ENCODE peak calls at places on chromosomes 6 and 20, in ten cellular contexts. One of them, this sample, is unnamed.

GRCh38 chr6:107823047-107823557 is 1.0 kb downstream of the SCML4 start:
- DNase-seq in Panc1: no peak
- DNase-seq in pancreas: no peak
- DNase-seq in sigmoid colon: no peak
- DNase-seq in AG09309: no peak
- DNase-seq in gastrocnemius medialis: no peak
- DNase-seq in fibroblast of villous mesenchyme: no peak
- DNase-seq in epithelial cell of esophagus: no peak
- DNase-seq in heart left ventricle: no peak
- DNase-seq in fibroblast of lung: no peak
- DNase-seq in this sample: no peak

GRCh38 chr20:57502331-57502700 is 22.6 kb downstream of the CTCFL start:
- DNase-seq in Panc1: no peak
- DNase-seq in pancreas: no peak
- DNase-seq in sigmoid colon: no peak
- DNase-seq in AG09309: no peak
- DNase-seq in gastrocnemius medialis: no peak
- DNase-seq in fibroblast of villous mesenchyme: no peak
- DNase-seq in epithelial cell of esophagus: no peak
- DNase-seq in heart left ventricle: no peak
- DNase-seq in fibroblast of lung: no peak
- DNase-seq in this sample: no peak

GRCh38 chr6:132734694-132735236 is 20.9 kb upstream of the VNN1 start:
- DNase-seq in Panc1: peak
- DNase-seq in pancreas: peak
- DNase-seq in sigmoid colon: no peak
- DNase-seq in AG09309: no peak
- DNase-seq in gastrocnemius medialis: no peak
- DNase-seq in fibroblast of villous mesenchyme: peak
- DNase-seq in epithelial cell of esophagus: peak
- DNase-seq in heart left ventricle: no peak
- DNase-seq in fibroblast of lung: peak
- DNase-seq in this sample: no peak

GRCh38 chr6:149013932-149014331 is 267.1 kb downstream of the UST start:
- DNase-seq in Panc1: no peak
- DNase-seq in pancreas: no peak
- DNase-seq in sigmoid colon: no peak
- DNase-seq in AG09309: no peak
- DNase-seq in gastrocnemius medialis: no peak
- DNase-seq in fibroblast of villous mesenchyme: no peak
- DNase-seq in epithelial cell of esophagus: no peak
- DNase-seq in heart left ventricle: no peak
- DNase-seq in fibroblast of lung: no peak
- DNase-seq in this sample: no peak

GRCh38 chr6:2940010-2940850 is 31.1 kb downstream of the SERPINB6 start:
- DNase-seq in Panc1: no peak
- DNase-seq in pancreas: no peak
- DNase-seq in sigmoid colon: no peak
- DNase-seq in AG09309: no peak
- DNase-seq in gastrocnemius medialis: no peak
- DNase-seq in fibroblast of villous mesenchyme: no peak
- DNase-seq in epithelial cell of esophagus: no peak
- DNase-seq in heart left ventricle: no peak
- DNase-seq in fibroblast of lung: no peak
- DNase-seq in this sample: peak

GRCh38 chr20:29325304-29325640 is 1932.2 kb upstream of the DEFB115 start:
- DNase-seq in Panc1: no peak
- DNase-seq in pancreas: no peak
- DNase-seq in sigmoid colon: no peak
- DNase-seq in AG09309: no peak
- DNase-seq in gastrocnemius medialis: no peak
- DNase-seq in fibroblast of villous mesenchyme: no peak
- DNase-seq in epithelial cell of esophagus: no peak
- DNase-seq in heart left ventricle: no peak
- DNase-seq in fibroblast of lung: no peak
- DNase-seq in this sample: no peak

GRCh38 chr20:37524859-37525708 is 2.6 kb downstream of the BLCAP start:
- DNase-seq in Panc1: no peak
- DNase-seq in pancreas: no peak
- DNase-seq in sigmoid colon: no peak
- DNase-seq in AG09309: no peak
- DNase-seq in gastrocnemius medialis: peak
- DNase-seq in fibroblast of villous mesenchyme: no peak
- DNase-seq in epithelial cell of esophagus: peak
- DNase-seq in heart left ventricle: no peak
- DNase-seq in fibroblast of lung: peak
- DNase-seq in this sample: no peak

GRCh38 chr6:16803294-16804006 is 42.2 kb upstream of the ATXN1 start:
- DNase-seq in Panc1: no peak
- DNase-seq in pancreas: no peak
- DNase-seq in sigmoid colon: peak
- DNase-seq in AG09309: no peak
- DNase-seq in gastrocnemius medialis: no peak
- DNase-seq in fibroblast of villous mesenchyme: peak
- DNase-seq in epithelial cell of esophagus: peak
- DNase-seq in heart left ventricle: peak
- DNase-seq in fibroblast of lung: peak
- DNase-seq in this sample: no peak

GRCh38 chr20:50127587-50128519 is 14.9 kb upstream of the UBE2V1 start:
- DNase-seq in Panc1: no peak
- DNase-seq in pancreas: no peak
- DNase-seq in sigmoid colon: no peak
- DNase-seq in AG09309: no peak
- DNase-seq in gastrocnemius medialis: peak
- DNase-seq in fibroblast of villous mesenchyme: no peak
- DNase-seq in epithelial cell of esophagus: no peak
- DNase-seq in heart left ventricle: no peak
- DNase-seq in fibroblast of lung: no peak
- DNase-seq in this sample: no peak

GRCh38 chr6:43851204-43851855 is 81.3 kb downstream of the VEGFA start:
- DNase-seq in Panc1: no peak
- DNase-seq in pancreas: no peak
- DNase-seq in sigmoid colon: no peak
- DNase-seq in AG09309: peak
- DNase-seq in gastrocnemius medialis: no peak
- DNase-seq in fibroblast of villous mesenchyme: peak
- DNase-seq in epithelial cell of esophagus: no peak
- DNase-seq in heart left ventricle: no peak
- DNase-seq in fibroblast of lung: peak
- DNase-seq in this sample: no peak

GRCh38 chr6:78835817-78836216 is 31.5 kb upstream of the IRAK1BP1 start:
- DNase-seq in Panc1: no peak
- DNase-seq in pancreas: no peak
- DNase-seq in sigmoid colon: no peak
- DNase-seq in AG09309: no peak
- DNase-seq in gastrocnemius medialis: no peak
- DNase-seq in fibroblast of villous mesenchyme: no peak
- DNase-seq in epithelial cell of esophagus: peak
- DNase-seq in heart left ventricle: no peak
- DNase-seq in fibroblast of lung: no peak
- DNase-seq in this sample: no peak

GRCh38 chr6:42963855-42964605 is 3.5 kb downstream of the GNMT start:
- DNase-seq in Panc1: no peak
- DNase-seq in pancreas: no peak
- DNase-seq in sigmoid colon: no peak
- DNase-seq in AG09309: no peak
- DNase-seq in gastrocnemius medialis: no peak
- DNase-seq in fibroblast of villous mesenchyme: peak
- DNase-seq in epithelial cell of esophagus: peak
- DNase-seq in heart left ventricle: no peak
- DNase-seq in fibroblast of lung: peak
- DNase-seq in this sample: no peak

GRCh38 chr20:50019466-50020256 is 36.9 kb downstream of the SNAI1 start:
- DNase-seq in Panc1: no peak
- DNase-seq in pancreas: peak
- DNase-seq in sigmoid colon: peak
- DNase-seq in AG09309: no peak
- DNase-seq in gastrocnemius medialis: peak
- DNase-seq in fibroblast of villous mesenchyme: no peak
- DNase-seq in epithelial cell of esophagus: peak
- DNase-seq in heart left ventricle: peak
- DNase-seq in fibroblast of lung: no peak
- DNase-seq in this sample: no peak

DNA sequence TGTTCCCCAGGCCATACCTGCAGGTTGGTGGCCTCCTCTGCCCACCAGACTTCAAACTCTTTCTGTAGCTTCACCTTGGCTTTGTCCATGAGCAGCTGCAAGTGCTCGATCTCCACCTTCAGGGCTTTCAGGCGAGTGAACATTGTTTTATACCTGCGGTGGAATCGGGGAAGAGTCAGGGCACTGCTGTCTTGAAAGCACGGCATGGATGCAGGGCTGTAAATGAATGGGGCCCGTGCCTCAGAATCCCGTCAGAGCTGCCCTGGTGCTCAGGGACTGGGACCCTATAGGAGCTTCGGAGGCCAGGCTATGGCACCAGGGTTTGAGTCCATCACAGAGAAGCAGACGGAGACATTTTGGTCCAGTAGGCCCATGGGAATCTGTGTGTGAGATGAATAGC is 37.9 kb upstream of the KCNK16 start:
- DNase-seq in Panc1: no peak
- DNase-seq in pancreas: no peak
- DNase-seq in sigmoid colon: no peak
- DNase-seq in AG09309: no peak
- DNase-seq in gastrocnemius medialis: no peak
- DNase-seq in fibroblast of villous mesenchyme: no peak
- DNase-seq in epithelial cell of esophagus: no peak
- DNase-seq in heart left ventricle: no peak
- DNase-seq in fibroblast of lung: no peak
- DNase-seq in this sample: no peak
- TF ChIP-seq CTCF in Panc1: no peak
- TF ChIP-seq CTCF in pancreas: no peak
- TF ChIP-seq CTCF in sigmoid colon: no peak
- TF ChIP-seq CTCF in AG09309: no peak
- TF ChIP-seq CTCF in gastrocnemius medialis: no peak
- TF ChIP-seq CTCF in fibroblast of villous mesenchyme: no peak
- TF ChIP-seq CTCF in epithelial cell of esophagus: no peak
- TF ChIP-seq CTCF in heart left ventricle: no peak
- TF ChIP-seq CTCF in fibroblast of lung: no peak
- TF ChIP-seq CTCF in this sample: no peak

DNA sequence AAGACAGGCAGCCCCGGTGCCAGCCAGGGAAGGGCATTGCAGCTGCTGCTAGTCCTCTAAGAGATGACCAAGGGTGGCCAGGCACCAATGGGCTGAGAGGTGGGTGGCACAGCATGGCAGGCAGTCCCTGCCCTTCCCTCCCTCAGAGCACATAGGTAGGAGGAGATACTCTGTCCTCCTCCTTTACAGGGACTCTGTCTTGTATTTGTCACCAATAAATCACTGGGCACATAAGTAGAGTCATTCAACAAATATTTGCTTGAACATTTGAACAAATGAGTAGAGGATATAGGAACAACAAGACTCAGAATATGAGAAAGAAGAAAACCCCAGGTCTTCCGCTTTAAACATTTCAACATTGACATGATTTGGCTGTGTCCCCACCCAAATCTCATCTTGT is 69.4 kb upstream of the CLDN20 start:
- DNase-seq in Panc1: no peak
- DNase-seq in pancreas: no peak
- DNase-seq in sigmoid colon: no peak
- DNase-seq in AG09309: no peak
- DNase-seq in gastrocnemius medialis: no peak
- DNase-seq in fibroblast of villous mesenchyme: no peak
- DNase-seq in epithelial cell of esophagus: no peak
- DNase-seq in heart left ventricle: no peak
- DNase-seq in fibroblast of lung: no peak
- DNase-seq in this sample: no peak
- H3K4me3 ChIP-seq in Panc1: no peak
- H3K4me3 ChIP-seq in pancreas: no peak
- H3K4me3 ChIP-seq in sigmoid colon: no peak
- H3K4me3 ChIP-seq in AG09309: no peak
- H3K4me3 ChIP-seq in gastrocnemius medialis: no peak
- H3K4me3 ChIP-seq in fibroblast of villous mesenchyme: no peak
- H3K4me3 ChIP-seq in epithelial cell of esophagus: no peak
- H3K4me3 ChIP-seq in heart left ventricle: no peak
- H3K4me3 ChIP-seq in fibroblast of lung: no peak
- H3K4me3 ChIP-seq in this sample: no peak

GRCh38 chr6:117791012-117791411 is 115.7 kb downstream of the NUS1 start:
- DNase-seq in Panc1: no peak
- DNase-seq in pancreas: no peak
- DNase-seq in sigmoid colon: no peak
- DNase-seq in AG09309: no peak
- DNase-seq in gastrocnemius medialis: no peak
- DNase-seq in fibroblast of villous mesenchyme: no peak
- DNase-seq in epithelial cell of esophagus: no peak
- DNase-seq in heart left ventricle: no peak
- DNase-seq in fibroblast of lung: no peak
- DNase-seq in this sample: no peak

GRCh38 chr6:117795234-117795633 is 111.8 kb upstream of the SLC35F1 start:
- DNase-seq in Panc1: no peak
- DNase-seq in pancreas: no peak
- DNase-seq in sigmoid colon: no peak
- DNase-seq in AG09309: no peak
- DNase-seq in gastrocnemius medialis: no peak
- DNase-seq in fibroblast of villous mesenchyme: no peak
- DNase-seq in epithelial cell of esophagus: peak
- DNase-seq in heart left ventricle: no peak
- DNase-seq in fibroblast of lung: no peak
- DNase-seq in this sample: no peak
- TF ChIP-seq CTCF in Panc1: peak
- TF ChIP-seq CTCF in pancreas: no peak
- TF ChIP-seq CTCF in sigmoid colon: no peak
- TF ChIP-seq CTCF in AG09309: no peak
- TF ChIP-seq CTCF in gastrocnemius medialis: no peak
- TF ChIP-seq CTCF in fibroblast of villous mesenchyme: no peak
- TF ChIP-seq CTCF in epithelial cell of esophagus: no peak
- TF ChIP-seq CTCF in heart left ventricle: no peak
- TF ChIP-seq CTCF in fibroblast of lung: no peak
- TF ChIP-seq CTCF in this sample: no peak

DNA sequence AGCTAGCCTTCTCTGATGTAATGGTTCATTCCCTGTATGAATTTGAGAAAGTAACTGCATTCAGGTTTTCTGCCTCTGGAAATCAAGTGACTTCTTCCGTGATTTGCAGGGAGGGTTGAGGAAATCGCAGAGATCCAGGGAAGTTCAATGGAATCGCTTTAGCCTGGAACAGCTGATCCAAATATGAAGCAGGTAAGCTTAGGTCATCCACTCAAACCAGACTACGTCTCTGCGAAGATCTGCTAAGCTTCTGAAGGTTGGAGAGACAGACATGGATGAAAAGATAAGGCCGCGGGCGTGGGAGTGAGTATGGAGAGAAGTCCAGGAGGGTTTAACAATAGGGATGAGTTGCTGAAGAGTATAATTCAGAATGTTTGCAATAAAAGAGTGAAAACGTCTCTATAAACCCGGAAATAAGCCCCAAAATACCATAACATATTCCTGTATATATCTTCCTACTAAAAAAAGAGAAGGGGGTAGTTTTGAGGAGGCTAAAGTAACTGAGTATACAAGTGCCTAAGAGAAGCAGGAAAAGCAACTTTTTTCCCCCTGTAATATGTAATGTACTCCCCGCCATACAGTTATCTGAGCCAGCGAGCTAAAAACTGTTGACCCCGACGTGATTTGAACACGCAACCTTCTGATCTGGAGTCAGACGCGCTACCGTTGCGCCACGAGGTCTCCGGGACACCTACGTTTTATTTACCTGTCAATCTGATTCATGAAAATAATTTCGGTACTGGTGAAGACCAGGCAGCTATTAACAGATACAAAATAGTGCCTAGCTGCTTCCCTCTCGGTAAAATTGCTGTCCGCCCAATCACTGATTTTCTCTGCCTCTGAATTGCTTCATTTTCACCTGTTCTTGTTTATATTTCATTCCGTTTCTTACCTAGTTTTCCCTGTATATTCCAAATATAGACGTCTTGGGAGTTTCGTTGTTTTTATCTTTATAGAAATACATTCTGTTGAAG is 33.9 kb upstream of the BTN3A2 start:
- DNase-seq in Panc1: no peak
- DNase-seq in pancreas: no peak
- DNase-seq in sigmoid colon: no peak
- DNase-seq in AG09309: no peak
- DNase-seq in gastrocnemius medialis: no peak
- DNase-seq in fibroblast of villous mesenchyme: peak
- DNase-seq in epithelial cell of esophagus: peak
- DNase-seq in heart left ventricle: no peak
- DNase-seq in fibroblast of lung: peak
- DNase-seq in this sample: peak
- H3K4me3 ChIP-seq in Panc1: peak
- H3K4me3 ChIP-seq in pancreas: no peak
- H3K4me3 ChIP-seq in sigmoid colon: no peak
- H3K4me3 ChIP-seq in AG09309: peak
- H3K4me3 ChIP-seq in gastrocnemius medialis: no peak
- H3K4me3 ChIP-seq in fibroblast of villous mesenchyme: peak
- H3K4me3 ChIP-seq in epithelial cell of esophagus: peak
- H3K4me3 ChIP-seq in heart left ventricle: peak
- H3K4me3 ChIP-seq in fibroblast of lung: peak
- H3K4me3 ChIP-seq in this sample: peak